ENCODE peak calls at places on chromosomes 4 and X, in eight cellular contexts. U is dorsolateral prefrontal cortex, P is gastrocnemius medialis, G is AG10803, N is PC-9, O is colonic mucosa, T is psoas muscle, I is aorta. F is an unnamed sample.
A peak's percentile ranks its signal among the peaks of the same experiment; 100 is the strongest.

GRCh38 chr4:77701111-77701510 is 95.5 kb downstream of the CXCL13 start:
- DNase-seq in T (no peak), P (no peak), O (no peak), N (no peak), I (no peak), U (no peak), G (no peak), F (no peak)

GRCh38 chr4:1464581-1465171 is 58.4 kb upstream of the NKX1-1 start:
- DNase-seq in I (peak; percentile 66), O (no peak), U (no peak), N (no peak), P (no peak), T (no peak), G (no peak), F (no peak)

GRCh38 chr4:24212642-24213041 is 322.8 kb upstream of the PPARGC1A start:
- DNase-seq in O (no peak), I (no peak), P (no peak), G (no peak), T (no peak), N (no peak), U (no peak), F (no peak)

GRCh38 chrX:47880927-47881326 is 44.2 kb downstream of the ZNF81 start:
- DNase-seq in I (no peak), N (no peak), T (no peak), P (no peak), U (no peak), G (no peak), O (no peak), F (no peak)

GRCh38 chrX:16185725-16186136 is 18.4 kb downstream of the MAGEB17 start:
- DNase-seq in O (no peak), T (no peak), I (no peak), G (peak; percentile 77), N (peak; percentile 14), P (no peak), U (no peak), F (peak; percentile 36)

GRCh38 chrX:13131511-13132137 is 87.2 kb upstream of the FAM9C start:
- DNase-seq in N (no peak), I (no peak), G (peak; percentile 42), T (no peak), U (no peak), P (no peak), O (no peak), F (peak; percentile 43)

GRCh38 chr4:41318839-41319530 is 62.3 kb downstream of the UCHL1 start:
- DNase-seq in P (no peak), G (no peak), T (no peak), O (no peak), I (no peak), N (peak; percentile 74), U (no peak), F (no peak)

GRCh38 chrX:101395789-101396188 is 5.0 kb downstream of the RPL36A start:
- DNase-seq in O (no peak), T (no peak), G (peak; percentile 28), N (no peak), U (no peak), I (no peak), P (no peak), F (no peak)

GRCh38 chr4:77605210-77605902 is at the start of gene CXCL13:
- DNase-seq in U (no peak), T (no peak), O (no peak), I (no peak), P (no peak), N (no peak), G (no peak), F (no peak)

GRCh38 chr4:21802406-21802805 is 146.2 kb downstream of the KCNIP4 start:
- DNase-seq in N (no peak), G (peak; percentile 62), O (no peak), T (no peak), U (no peak), I (no peak), P (no peak), F (no peak)

GRCh38 chrX:39477438-39478120 is 620.2 kb downstream of the BCOR start:
- DNase-seq in O (peak; percentile 22), N (no peak), I (peak; percentile 78), G (peak; percentile 46), P (no peak), U (no peak), T (peak; percentile 35), F (peak; percentile 41)

GRCh38 chrX:63747331-63747730 is 37.7 kb downstream of the ARHGEF9 start:
- DNase-seq in P (no peak), T (no peak), I (no peak), G (peak; percentile 70), U (no peak), O (no peak), N (no peak), F (no peak)

GRCh38 chr4:127586922-127587571 is 45.7 kb upstream of the INTU start:
- DNase-seq in N (peak; percentile 31), I (no peak), U (no peak), G (peak; percentile 23), P (no peak), T (no peak), O (no peak), F (peak; percentile 44)

GRCh38 chrX:42943051-42943450 is 165.1 kb upstream of the PPP1R2C start:
- DNase-seq in G (no peak), P (no peak), I (no peak), U (no peak), O (no peak), T (no peak), N (no peak), F (peak; percentile 47)

GRCh38 chrX:22950278-22951266 is 49.2 kb upstream of the DDX53 start:
- DNase-seq in U (no peak), P (no peak), N (peak; percentile 49), T (no peak), O (peak; percentile 18), I (no peak), G (peak; percentile 86), F (no peak)

GRCh38 chr4:114857831-114858230 is 255.6 kb downstream of the NDST4 start:
- DNase-seq in P (no peak), N (no peak), I (no peak), T (no peak), G (no peak), O (no peak), U (no peak), F (no peak)

GRCh38 chr4:96606451-96606850 is 766.6 kb downstream of the PDHA2 start:
- DNase-seq in U (no peak), P (no peak), O (no peak), N (no peak), T (no peak), G (no peak), I (no peak), F (no peak)

GRCh38 chr4:110106946-110107325 is 91.5 kb downstream of the ELOVL6 start:
- DNase-seq in G (peak; percentile 61), P (no peak), U (no peak), T (no peak), I (no peak), O (no peak), N (no peak), F (peak; percentile 60)

GRCh38 chrX:77755561-77755960 is 30.5 kb downstream of the ATRX start:
- DNase-seq in U (no peak), G (no peak), I (no peak), N (no peak), T (no peak), O (no peak), P (no peak), F (no peak)

GRCh38 chr4:133095591-133095990 is 53.5 kb upstream of the PCDH10 start:
- DNase-seq in U (no peak), I (no peak), G (no peak), N (no peak), P (no peak), O (no peak), T (no peak), F (no peak)

DNA sequence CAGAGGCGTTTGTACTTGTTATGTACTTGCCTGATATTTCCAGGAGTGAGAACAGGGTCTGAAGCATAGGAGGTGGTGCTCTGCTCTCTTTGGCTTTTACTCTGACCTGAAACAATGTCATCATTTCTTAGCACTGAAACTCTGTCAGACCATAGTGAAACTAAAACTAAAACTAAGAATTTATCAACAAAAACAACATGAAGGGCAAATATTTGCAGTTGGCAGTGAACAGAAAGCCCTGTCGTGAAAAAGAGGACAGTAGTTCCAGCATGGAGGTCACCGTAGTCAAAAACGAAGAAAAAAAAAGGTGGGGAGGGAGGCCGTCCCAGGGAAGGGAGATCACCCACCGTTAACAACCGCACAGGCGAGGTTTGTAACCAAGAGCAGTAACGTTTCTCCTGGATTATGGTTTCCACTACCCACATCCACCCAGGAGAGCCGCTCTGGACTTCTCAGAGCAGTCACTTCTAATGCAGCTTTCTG is 97.5 kb downstream of the ANK2 start:
- DNase-seq in U (no peak), N (no peak), I (no peak), G (peak; percentile 26), O (no peak), T (no peak), P (no peak), F (peak; percentile 22)
- H3K4me3 ChIP-seq in U (peak overlapping the region; percentile 25), N (no peak overlapping the region), I (peak overlapping the region; percentile 94), G (peak overlapping the region; percentile 61), O (peak overlapping the region; percentile 27), T (peak overlapping the region; percentile 63), P (peak overlapping the region; percentile 59), F (no peak overlapping the region)

GRCh38 chr4:4593596-4593995 is 51.7 kb upstream of the STX18 start:
- DNase-seq in I (no peak), O (no peak), P (no peak), U (no peak), G (no peak), N (no peak), T (no peak), F (no peak)
- H3K4me3 ChIP-seq in I (no peak overlapping the region), O (no peak overlapping the region), P (no peak overlapping the region), U (no peak overlapping the region), G (no peak overlapping the region), N (no peak overlapping the region), T (no peak overlapping the region), F (no peak overlapping the region)

GRCh38 chr4:173934933-173935620 is 348.4 kb downstream of the FBXO8 start:
- DNase-seq in G (no peak), I (no peak), U (no peak), N (no peak), T (no peak), P (no peak), O (no peak), F (no peak)

GRCh38 chr4:173930329-173930967 is 353.0 kb downstream of the FBXO8 start:
- DNase-seq in I (no peak), O (no peak), T (no peak), P (no peak), U (no peak), N (no peak), G (no peak), F (no peak)

GRCh38 chr4:173932701-173933100 is 350.8 kb downstream of the FBXO8 start:
- DNase-seq in G (no peak), N (no peak), O (no peak), U (no peak), T (no peak), I (no peak), P (no peak), F (no peak)

GRCh38 chr4:173934201-173934600 is 349.3 kb downstream of the FBXO8 start:
- DNase-seq in I (no peak), N (no peak), U (no peak), O (no peak), G (no peak), P (no peak), T (no peak), F (no peak)

GRCh38 chr4:173929921-173930320 is 353.5 kb downstream of the FBXO8 start:
- DNase-seq in I (no peak), T (no peak), N (no peak), O (no peak), U (no peak), P (no peak), G (no peak), F (no peak)
- H3K4me3 ChIP-seq in I (no peak overlapping the region), T (no peak overlapping the region), N (no peak overlapping the region), O (no peak overlapping the region), U (no peak overlapping the region), P (no peak overlapping the region), G (no peak overlapping the region), F (no peak overlapping the region)

GRCh38 chrX:135340827-135341226 is 31.5 kb downstream of the ETDC start:
- DNase-seq in P (no peak), G (peak; percentile 79), O (no peak), I (no peak), T (no peak), N (no peak), U (no peak), F (no peak)
- H3K4me3 ChIP-seq in P (peak overlapping the region; percentile 82), G (peak overlapping the region; percentile 78), O (no peak overlapping the region), I (no peak overlapping the region), T (peak overlapping the region; percentile 76), N (no peak overlapping the region), U (no peak overlapping the region), F (no peak overlapping the region)